ENCODE peak calls at places on chromosomes 7 and 10, in eight cellular contexts. R is mucosa of descending colon, B is suprapubic skin, O is kidney epithelial cell, M is HCT116, Q is left ventricle myocardium inferior, J is Peyer's patch, V is fibroblast of lung. C is an unnamed sample.

GRCh38 chr7:50751136-50751535 is 31.6 kb downstream of the GRB10 start:
- DNase-seq in Q (no peak), B (no peak), V (no peak), M (no peak), R (no peak), O (no peak), J (no peak), C (no peak)

GRCh38 chr7:51376420-51377092 is 59.9 kb upstream of the COBL start:
- DNase-seq in J (no peak), V (peak; percentile 83), R (no peak), B (no peak), O (peak; percentile 43), M (peak; percentile 79), Q (no peak), C (peak; percentile 2)

GRCh38 chr7:29926761-29927160 is 62.8 kb downstream of the SCRN1 start:
- DNase-seq in R (no peak), V (no peak), B (no peak), J (no peak), O (no peak), Q (no peak), M (no peak), C (no peak)

GRCh38 chr10:76397957-76398665 is 966.7 kb downstream of the LRMDA start:
- DNase-seq in B (no peak), O (no peak), R (no peak), V (peak; percentile 93), Q (no peak), J (no peak), M (no peak), C (no peak)

GRCh38 chr7:112001089-112001826 is 204.9 kb downstream of the DOCK4 start:
- DNase-seq in J (no peak), V (peak; percentile 93), O (peak; percentile 67), M (peak; percentile 37), Q (no peak), B (no peak), R (no peak), C (peak; percentile 85)

GRCh38 chr7:77313876-77314480 is 102.2 kb downstream of the GSAP start:
- DNase-seq in M (no peak), R (no peak), O (no peak), V (no peak), J (no peak), B (no peak), Q (no peak), C (no peak)

GRCh38 chr10:68576118-68576517 is 16.0 kb downstream of the TET1 start:
- DNase-seq in V (no peak), Q (no peak), J (no peak), B (no peak), M (no peak), O (no peak), R (no peak), C (no peak)

GRCh38 chr10:113386005-113386404 is 166.8 kb upstream of the HABP2 start:
- DNase-seq in J (no peak), B (no peak), Q (no peak), O (no peak), M (peak; percentile 38), V (peak; percentile 40), R (no peak), C (peak; percentile 34)

GRCh38 chr7:41007351-41007751 is 695.5 kb downstream of the INHBA start:
- DNase-seq in Q (no peak), M (no peak), B (no peak), O (no peak), J (no peak), R (no peak), V (peak; percentile 77), C (peak; percentile 34)

GRCh38 chr10:36023939-36024338 is 381.8 kb upstream of the FZD8 start:
- DNase-seq in M (no peak), B (no peak), J (no peak), Q (no peak), O (peak; percentile 79), V (peak; percentile 55), R (no peak), C (peak; percentile 77)

GRCh38 chr10:70266701-70267100 is 17.1 kb downstream of the NPFFR1 start:
- DNase-seq in V (no peak), M (no peak), J (no peak), Q (no peak), R (no peak), B (no peak), O (no peak), C (no peak)

GRCh38 chr10:59585046-59585700 is 124.5 kb downstream of the SLC16A9 start:
- DNase-seq in Q (no peak), M (no peak), R (no peak), B (no peak), J (no peak), V (peak; percentile 73), O (no peak), C (peak; percentile 44)

GRCh38 chr7:117993377-117994003 is 120.2 kb upstream of the CTTNBP2 start:
- DNase-seq in V (peak; percentile 20), B (no peak), O (no peak), R (no peak), Q (no peak), M (peak; percentile 59), J (no peak), C (peak; percentile 14)

GRCh38 chr7:44286618-44287487 is 38.5 kb downstream of the CAMK2B start:
- DNase-seq in J (no peak), R (peak; percentile 37), Q (peak; percentile 13), O (no peak), M (no peak), V (no peak), B (peak; percentile 78), C (no peak)

GRCh38 chr10:32271617-32272016 is 75.3 kb downstream of the EPC1 start:
- DNase-seq in J (no peak), Q (no peak), V (peak; percentile 64), M (no peak), O (no peak), R (no peak), B (no peak), C (peak; percentile 35)

GRCh38 chr7:113159746-113160339 is 41.5 kb upstream of the SMIM30 start:
- DNase-seq in B (no peak), O (peak; percentile 2), J (no peak), Q (no peak), R (no peak), V (peak; percentile 25), M (peak; percentile 39), C (peak; percentile 56)

GRCh38 chr7:26329520-26330269 is 38.0 kb downstream of the SNX10 start:
- DNase-seq in Q (peak; percentile 33), V (no peak), J (no peak), B (no peak), R (no peak), O (no peak), M (no peak), C (no peak)

GRCh38 chr7:124246262-124246863 is 213.5 kb upstream of the TMEM229A start:
- DNase-seq in R (no peak), O (no peak), M (no peak), V (peak; percentile 42), B (no peak), Q (no peak), J (no peak), C (no peak)

GRCh38 chr10:97651773-97652172 is 11.3 kb downstream of the PI4K2A start:
- DNase-seq in M (peak; percentile 83), Q (no peak), B (no peak), R (no peak), V (no peak), O (no peak), J (no peak), C (no peak)

DNA sequence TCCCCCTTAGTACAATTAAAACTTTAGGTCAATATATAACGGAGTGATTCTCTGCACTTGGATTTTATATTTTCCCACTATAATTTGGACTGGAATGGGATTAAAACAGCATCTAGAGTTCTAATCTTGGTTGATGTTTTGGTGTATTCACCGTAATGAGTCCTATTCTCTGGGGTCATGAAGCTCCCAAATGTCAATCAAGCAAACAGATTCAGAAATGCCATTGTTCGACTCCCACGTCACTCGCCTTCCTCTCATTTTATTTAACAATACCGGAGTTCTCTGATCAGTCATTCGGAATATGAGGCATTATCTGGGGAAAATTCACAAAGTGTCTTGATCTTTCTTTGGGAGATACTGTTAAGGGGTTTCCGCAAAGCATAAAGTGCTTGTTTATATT is 26.5 kb downstream of the SKIDA1 start:
- DNase-seq in M (no peak), R (no peak), Q (no peak), J (no peak), V (no peak), B (no peak), O (no peak), C (no peak)
- H3K4me3 ChIP-seq in M (no peak overlapping the region), R (no peak overlapping the region), Q (no peak overlapping the region), J (no peak overlapping the region), V (no peak overlapping the region), B (no peak overlapping the region), O (no peak overlapping the region), C (no peak overlapping the region)

GRCh38 chr10:49308881-49309280 is 9.9 kb downstream of the C10orf71 start:
- DNase-seq in J (no peak), V (no peak), M (no peak), Q (no peak), O (no peak), B (no peak), R (no peak), C (no peak)
- TF ChIP-seq CTCF in J (no peak), V (no peak), M (no peak), Q (no peak), O (no peak), B (no peak), R (no peak), C (no peak)

GRCh38 chr10:87861034-87861433 is 2.3 kb downstream of the KLLN start:
- DNase-seq in O (no peak), R (no peak), B (no peak), V (no peak), M (no peak), J (no peak), Q (no peak), C (no peak)
- H3K4me3 ChIP-seq in O (no peak overlapping the region), R (no peak overlapping the region), B (peak overlapping the region; percentile 90), V (no peak overlapping the region), M (no peak overlapping the region), J (peak overlapping the region; percentile 87), Q (peak overlapping the region; percentile 86), C (no peak overlapping the region)

DNA sequence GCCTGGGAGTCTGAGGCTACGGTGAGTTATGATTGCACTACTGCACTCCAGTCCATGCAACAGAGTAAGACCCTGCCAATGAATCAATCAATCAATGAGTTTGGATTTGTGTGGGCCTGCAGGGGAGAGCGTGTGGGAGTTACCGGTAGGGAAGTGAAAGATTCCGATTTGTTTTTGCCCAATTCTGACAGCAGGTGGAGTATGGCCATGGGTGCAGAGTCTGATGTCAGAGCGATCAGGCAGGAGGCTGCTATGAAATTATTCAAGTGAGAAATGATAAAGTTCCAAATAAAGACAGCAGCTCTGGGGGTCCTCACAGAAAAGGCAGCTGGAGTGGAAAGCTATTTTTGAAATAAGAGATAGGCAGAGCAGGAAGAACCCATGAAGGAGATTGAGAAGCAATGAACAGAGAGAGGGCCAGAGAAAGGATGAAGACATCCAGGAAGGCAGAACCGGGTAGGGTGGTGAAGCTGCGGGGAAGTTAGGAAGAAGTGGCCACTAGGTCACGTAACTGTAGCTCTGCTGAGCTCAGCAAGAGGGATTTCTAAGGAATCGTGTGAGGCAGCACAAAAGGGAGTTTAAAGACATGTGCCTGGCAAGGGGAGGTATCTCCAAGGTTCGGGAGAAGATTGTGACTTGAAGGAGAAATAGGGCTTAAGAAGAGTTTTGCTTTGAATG is 93.7 kb upstream of the NMT2 start:
- DNase-seq in M (no peak), O (no peak), V (peak; percentile 12), J (no peak), Q (no peak), R (no peak), B (no peak), C (peak; percentile 64)
- TF ChIP-seq CTCF in M (peak; percentile 36), O (peak; percentile 44), V (peak; percentile 42), J (peak; percentile 50), Q (peak; percentile 57), R (peak; percentile 14), B (no peak), C (peak; percentile 60)

GRCh38 chr7:13987395-13987794 is 2.1 kb downstream of the ETV1 start:
- DNase-seq in M (no peak), O (no peak), J (no peak), V (peak; percentile 48), B (no peak), R (no peak), Q (no peak), C (no peak)
- H3K4me3 ChIP-seq in M (no peak overlapping the region), O (no peak overlapping the region), J (no peak overlapping the region), V (peak overlapping the region; percentile 88), B (no peak overlapping the region), R (no peak overlapping the region), Q (peak overlapping the region; percentile 75), C (no peak overlapping the region)